ENCODE peak calls at places on chromosomes 2 and 18, in six cellular contexts. Y, B, N, U, K and S are unnamed samples.

GRCh38 chr18:40124107-40124506 is 1830.9 kb upstream of the PIK3C3 start:
- DNase-seq in Y (no peak), B (no peak), N (no peak), U (no peak), K (no peak), S (no peak)

GRCh38 chr2:77521931-77522470 is at the start of gene LRRTM4:
- DNase-seq in Y (no peak), B (no peak), N (no peak), U (no peak), K (peak; percentile 33), S (no peak)

GRCh38 chr2:28300489-28300888 is 92.2 kb upstream of the FOSL2 start:
- DNase-seq in Y (no peak), B (no peak), N (no peak), U (no peak), K (no peak), S (no peak)

GRCh38 chr2:174158003-174158402 is 90.3 kb downstream of the OLA1 start:
- DNase-seq in Y (peak; percentile 78), B (peak; percentile 68), N (peak; percentile 16), U (no peak), K (peak; percentile 44), S (no peak)

GRCh38 chr2:33488715-33489540 is 12.5 kb downstream of the RASGRP3 start:
- DNase-seq in Y (no peak), B (no peak), N (no peak), U (no peak), K (no peak), S (no peak)

GRCh38 chr2:8515390-8515761 is 166.5 kb upstream of the ID2 start:
- DNase-seq in Y (no peak), B (no peak), N (peak; percentile 88), U (no peak), K (no peak), S (peak; percentile 72)

GRCh38 chr2:241855245-241855887 is 3.3 kb downstream of the PDCD1 start:
- DNase-seq in Y (no peak), B (no peak), N (no peak), U (no peak), K (peak; percentile 39), S (no peak)

GRCh38 chr2:237724811-237725478 is 73.6 kb upstream of the RBM44 start:
- DNase-seq in Y (no peak), B (no peak), N (no peak), U (no peak), K (no peak), S (no peak)

GRCh38 chr2:240747256-240747655 is 55.6 kb downstream of the AQP12A start:
- DNase-seq in Y (no peak), B (no peak), N (no peak), U (no peak), K (no peak), S (no peak)

DNA sequence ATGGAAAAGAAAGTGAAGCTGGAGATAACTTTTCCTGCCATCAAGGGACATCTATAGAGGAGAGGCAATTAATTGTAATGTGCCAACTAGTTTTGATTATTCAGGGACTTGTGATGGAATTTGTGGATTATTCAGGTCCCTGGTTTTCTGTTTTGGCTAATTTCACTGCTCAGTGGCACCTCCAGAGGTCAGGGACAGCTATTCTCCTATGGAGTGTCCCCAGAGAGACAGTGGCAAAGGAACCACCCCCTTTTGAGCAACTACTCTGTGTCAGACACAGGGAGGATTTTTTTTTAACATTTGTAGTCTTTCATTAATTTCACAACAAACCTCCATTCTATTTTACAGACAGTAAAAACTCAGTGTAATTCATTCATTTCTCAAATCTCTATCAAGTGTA is 206.0 kb upstream of the SPRED2 start:
- DNase-seq in Y (no peak), B (peak; percentile 16), N (no peak), U (no peak), K (peak; percentile 24), S (no peak)
- TF ChIP-seq TAF1 in Y (no peak), B (no peak), N (no peak), U (no peak), K (no peak), S (no peak)

DNA sequence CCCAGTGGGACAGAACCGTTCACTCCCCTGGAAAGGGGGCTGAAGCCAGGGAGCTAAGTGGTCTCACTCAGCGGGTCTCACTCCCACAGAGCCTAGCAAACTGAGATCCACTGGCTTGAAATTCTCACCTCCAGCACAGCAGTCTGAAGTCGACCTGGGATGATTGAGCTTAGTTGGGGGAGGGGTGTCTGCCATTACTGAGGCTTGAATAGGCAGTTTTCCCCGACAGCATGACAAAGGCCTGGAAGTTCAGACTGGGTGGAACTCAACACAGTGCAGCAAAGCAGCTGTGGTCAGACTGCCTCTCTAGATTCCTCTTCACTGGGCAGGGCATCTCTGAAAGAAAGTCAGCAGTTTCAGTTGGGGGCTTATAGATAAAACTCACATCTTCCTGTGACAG is 292.5 kb downstream of the NUP35 start:
- DNase-seq in Y (no peak), B (no peak), N (no peak), U (no peak), K (no peak), S (no peak)
- TF ChIP-seq TAF1 in Y (no peak), B (no peak), N (no peak), U (no peak), K (no peak), S (no peak)

GRCh38 chr2:102801858-102802699 is 40.2 kb downstream of the TMEM182 start:
- DNase-seq in Y (no peak), B (peak; percentile 33), N (no peak), U (no peak), K (no peak), S (no peak)
- TF ChIP-seq TAF1 in Y (no peak), B (no peak), N (no peak), U (no peak), K (no peak), S (no peak)

GRCh38 chr2:157420771-157421323 is 23.0 kb downstream of the CYTIP start:
- DNase-seq in Y (no peak), B (no peak), N (no peak), U (no peak), K (no peak), S (no peak)
- TF ChIP-seq TAF1 in Y (no peak), B (no peak), N (no peak), U (no peak), K (no peak), S (no peak)

GRCh38 chr18:76819411-76820136 is 2.8 kb upstream of the ZNF236 start:
- DNase-seq in Y (no peak), B (no peak), N (no peak), U (no peak), K (no peak), S (no peak)
- TF ChIP-seq TAF1 in Y (no peak), B (no peak), N (no peak), U (no peak), K (no peak), S (no peak)